ENCODE peak calls at places on chromosomes 7 and 10, in nine cellular contexts. X is astrocyte, S is cardiac muscle cell, T is left lung, L is HepG2, Y is GM12865, B is GM06990, V is B cell, E is endothelial cell. U is an unnamed sample.

GRCh38 chr7:44063547-44063893 is 1.8 kb downstream of the PGAM2 start:
- DNase-seq in X (no peak), T (peak), Y (no peak), L (no peak), E (no peak), V (no peak), S (no peak), B (no peak), U (no peak)

GRCh38 chr10:57905866-57906265 is 361.8 kb downstream of the IPMK start:
- DNase-seq in T (no peak), Y (no peak), B (no peak), L (no peak), X (no peak), V (no peak), E (no peak), S (no peak), U (no peak)

GRCh38 chr10:7260412-7260900 is 150.4 kb downstream of the SFMBT2 start:
- DNase-seq in X (peak), E (peak), V (peak), T (no peak), S (peak), B (no peak), L (peak), Y (peak), U (no peak)

GRCh38 chr7:32163141-32163806 is 93.1 kb upstream of the PDE1C start:
- DNase-seq in B (no peak), T (no peak), E (no peak), V (no peak), X (peak), L (no peak), Y (no peak), S (peak), U (no peak)

GRCh38 chr10:121941532-121941931 is 13.7 kb upstream of the ATE1 start:
- DNase-seq in Y (no peak), S (no peak), E (no peak), V (no peak), B (no peak), T (no peak), X (no peak), L (no peak), U (no peak)

GRCh38 chr7:115217373-115217772 is 295.5 kb downstream of the MDFIC start:
- DNase-seq in E (no peak), S (peak), X (no peak), B (no peak), T (no peak), Y (no peak), V (no peak), L (no peak), U (no peak)

GRCh38 chr10:133276435-133277201 is at the start of gene ADAM8:
- DNase-seq in T (peak), Y (peak), E (peak), V (peak), B (peak), S (no peak), X (no peak), L (no peak), U (no peak)

GRCh38 chr7:21947056-21947455 is 1.4 kb upstream of the CDCA7L start:
- DNase-seq in S (no peak), X (no peak), T (no peak), L (no peak), V (no peak), B (no peak), E (no peak), Y (peak), U (no peak)

GRCh38 chr7:122651451-122651850 is 47.5 kb downstream of the RNF133 start:
- DNase-seq in Y (no peak), T (no peak), V (no peak), B (no peak), L (no peak), E (no peak), S (no peak), X (peak), U (no peak)

GRCh38 chr7:138208010-138208634 is 131.9 kb downstream of the AKR1D1 start:
- DNase-seq in T (no peak), Y (no peak), L (no peak), E (no peak), B (no peak), X (no peak), S (no peak), V (no peak), U (no peak)

GRCh38 chr10:59129867-59130266 is 46.6 kb upstream of the PHYHIPL start:
- DNase-seq in S (no peak), T (no peak), B (no peak), X (no peak), Y (no peak), L (no peak), V (no peak), E (no peak), U (no peak)

GRCh38 chr7:140358024-140358770 is 40.1 kb downstream of the SLC37A3 start:
- DNase-seq in B (no peak), S (no peak), E (no peak), L (no peak), X (no peak), T (no peak), V (no peak), Y (no peak), U (no peak)

GRCh38 chr7:77910124-77910523 is 111.6 kb downstream of the PHTF2 start:
- DNase-seq in L (no peak), T (no peak), B (no peak), V (no peak), Y (no peak), S (no peak), X (no peak), E (no peak), U (no peak)

GRCh38 chr7:24503511-24503910 is 69.7 kb upstream of the PALS2 start:
- DNase-seq in S (no peak), B (no peak), X (no peak), V (no peak), T (no peak), Y (no peak), L (no peak), E (no peak), U (no peak)

GRCh38 chr7:45985902-45986301 is 64.8 kb upstream of the IGFBP3 start:
- DNase-seq in V (no peak), X (peak), E (no peak), B (no peak), T (no peak), Y (no peak), S (peak), L (no peak), U (no peak)

GRCh38 chr7:130134106-130134636 is 63.8 kb downstream of the KLHDC10 start:
- DNase-seq in B (no peak), X (no peak), S (no peak), T (no peak), V (no peak), Y (no peak), L (no peak), E (no peak), U (no peak)

GRCh38 chr7:47940482-47941001 is 7.7 kb downstream of the PKD1L1 start:
- DNase-seq in V (no peak), L (no peak), Y (no peak), X (peak), T (no peak), E (no peak), S (peak), B (no peak), U (no peak)

GRCh38 chr7:140607441-140607989 is 33.1 kb downstream of the DENND2A start:
- DNase-seq in L (no peak), S (peak), B (no peak), E (no peak), T (no peak), V (no peak), Y (no peak), X (peak), U (no peak)

GRCh38 chr10:28668363-28669226 is 8.7 kb upstream of the BAMBI start:
- DNase-seq in T (peak), B (peak), L (no peak), E (peak), S (peak), Y (peak), X (peak), V (peak), U (peak)

GRCh38 chr10:131722525-131723264 is 178.1 kb upstream of the PPP2R2D start:
- DNase-seq in E (no peak), X (no peak), S (no peak), Y (no peak), T (no peak), V (no peak), L (no peak), B (no peak), U (no peak)

GRCh38 chr7:575425-576366 is 56.0 kb upstream of the PDGFA start:
- DNase-seq in S (no peak), B (no peak), L (no peak), E (no peak), X (no peak), V (no peak), Y (no peak), T (peak), U (no peak)

GRCh38 chr10:19977097-19977521 is 160.9 kb downstream of the PLXDC2 start:
- DNase-seq in T (no peak), S (no peak), X (no peak), Y (no peak), V (no peak), L (no peak), E (no peak), B (no peak), U (no peak)

GRCh38 chr7:946256-946996 is 8.1 kb downstream of the ADAP1 start:
- DNase-seq in E (no peak), B (no peak), T (peak), L (no peak), V (no peak), S (no peak), Y (no peak), X (no peak), U (no peak)

DNA sequence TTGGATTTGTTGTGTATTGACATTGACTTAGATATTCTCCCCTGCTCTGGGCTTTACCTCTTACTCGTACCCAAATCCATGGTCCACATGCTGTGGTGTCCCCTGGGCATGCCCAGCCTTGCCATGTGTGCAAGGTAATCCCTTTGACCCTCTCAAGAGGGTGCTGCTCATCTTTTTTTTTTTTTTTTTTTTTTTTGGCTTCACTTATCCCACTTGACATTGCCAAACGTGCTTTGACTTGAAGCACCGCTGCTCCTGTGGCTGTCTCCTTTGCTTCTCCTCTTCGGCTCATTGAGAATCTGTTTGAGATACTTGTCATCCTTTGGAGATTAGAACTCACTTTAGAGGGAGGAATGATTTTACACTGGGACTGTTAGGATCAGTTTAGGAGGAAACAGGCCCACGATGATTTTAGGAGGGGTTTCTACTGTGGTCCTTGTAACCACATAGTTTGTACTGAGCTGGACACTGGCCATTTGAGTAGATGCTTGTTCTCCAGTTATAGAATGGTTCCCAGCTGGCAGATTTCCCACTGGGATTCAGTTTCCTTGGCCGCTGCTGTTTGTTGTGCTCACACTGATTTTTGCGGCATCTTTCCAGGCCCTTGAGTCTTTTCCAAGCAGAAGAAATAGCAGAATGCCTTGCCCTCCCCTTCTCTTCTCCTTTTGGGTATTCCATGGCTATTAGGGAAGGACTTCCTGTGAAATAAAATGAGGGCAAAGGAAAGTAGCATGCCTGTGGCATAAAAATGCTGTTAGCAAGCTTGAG is 184.8 kb downstream of the AUTS2 start:
- DNase-seq in S (peak), L (no peak), E (no peak), V (no peak), Y (no peak), T (no peak), B (no peak), X (peak), U (no peak)
- TF ChIP-seq CTCF in S (no peak), L (no peak), E (no peak), V (no peak), Y (no peak), T (no peak), B (no peak), X (no peak), U (no peak)

GRCh38 chr10:76012928-76013327 is 581.5 kb downstream of the LRMDA start:
- DNase-seq in S (no peak), V (no peak), L (no peak), B (no peak), X (no peak), E (no peak), Y (no peak), T (no peak), U (no peak)

GRCh38 chr10:76015245-76015644 is 583.8 kb downstream of the LRMDA start:
- DNase-seq in T (no peak), L (no peak), X (no peak), V (no peak), S (no peak), Y (no peak), E (no peak), B (no peak), U (no peak)

GRCh38 chr10:76007206-76007605 is 575.8 kb downstream of the LRMDA start:
- DNase-seq in L (no peak), S (no peak), V (no peak), B (no peak), Y (no peak), X (no peak), T (no peak), E (no peak), U (no peak)

GRCh38 chr10:76010703-76011102 is 579.3 kb downstream of the LRMDA start:
- DNase-seq in V (no peak), E (no peak), Y (no peak), B (no peak), L (no peak), X (peak), T (no peak), S (no peak), U (no peak)

DNA sequence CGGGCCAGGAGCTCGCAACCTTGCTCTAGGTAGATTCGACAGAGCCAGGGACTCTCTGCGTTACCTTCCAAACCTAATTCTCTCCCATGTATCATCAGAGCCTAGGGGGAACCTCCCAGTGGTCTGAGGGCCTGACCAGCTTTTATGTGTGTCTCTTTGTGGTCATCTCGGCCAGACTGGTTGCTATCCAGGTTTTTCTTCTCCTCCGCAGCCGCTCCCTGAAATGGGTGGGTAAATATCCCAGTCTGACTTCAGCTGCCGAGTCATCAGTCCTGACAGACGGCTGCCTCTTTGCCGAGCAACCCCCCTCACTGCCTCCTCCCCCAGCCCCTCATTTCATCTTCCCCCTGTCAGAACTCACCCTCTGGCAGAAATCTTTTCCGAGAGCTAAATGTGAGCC is 578.1 kb downstream of the LRMDA start:
- DNase-seq in V (no peak), X (no peak), B (no peak), T (no peak), L (no peak), S (no peak), Y (no peak), E (no peak), U (no peak)
- TF ChIP-seq CTCF in V (no peak), X (no peak), B (no peak), T (no peak), L (no peak), S (no peak), Y (no peak), E (no peak), U (no peak)

GRCh38 chr7:114086491-114086905 is 167.7 kb upstream of the PPP1R3A start:
- DNase-seq in L (no peak), E (peak), V (peak), X (no peak), S (no peak), B (peak), Y (peak), T (peak), U (peak)
- TF ChIP-seq CTCF in L (no peak), E (no peak), V (no peak), X (no peak), S (no peak), B (no peak), Y (no peak), T (no peak), U (no peak)

GRCh38 chr10:14975672-14976273 is 16.6 kb downstream of the MEIG1 start:
- DNase-seq in S (no peak), Y (no peak), E (no peak), X (no peak), B (no peak), L (no peak), V (no peak), T (no peak), U (no peak)

GRCh38 chr10:14967897-14968296 is 8.7 kb downstream of the MEIG1 start:
- DNase-seq in T (no peak), E (no peak), Y (no peak), S (no peak), B (no peak), L (no peak), X (no peak), V (no peak), U (no peak)

GRCh38 chr10:14971867-14972448 is 12.8 kb downstream of the MEIG1 start:
- DNase-seq in L (no peak), X (no peak), V (no peak), B (no peak), Y (peak), T (no peak), S (peak), E (peak), U (peak)
- TF ChIP-seq CTCF in L (peak), X (peak), V (peak), B (peak), Y (peak), T (peak), S (peak), E (peak), U (peak)

GRCh38 chr7:111329367-111330234 is 232.7 kb downstream of the IMMP2L start:
- DNase-seq in L (no peak), S (peak), T (no peak), V (no peak), E (no peak), B (no peak), X (no peak), Y (peak), U (no peak)
- TF ChIP-seq CTCF in L (no peak), S (peak), T (no peak), V (no peak), E (no peak), B (no peak), X (no peak), Y (no peak), U (no peak)

GRCh38 chr7:101950450-101951119 is 133.2 kb downstream of the CUX1 start:
- DNase-seq in V (no peak), T (no peak), Y (no peak), S (peak), B (no peak), X (peak), L (no peak), E (no peak), U (no peak)
- TF ChIP-seq CTCF in V (no peak), T (no peak), Y (no peak), S (peak), B (no peak), X (peak), L (no peak), E (no peak), U (peak)

DNA sequence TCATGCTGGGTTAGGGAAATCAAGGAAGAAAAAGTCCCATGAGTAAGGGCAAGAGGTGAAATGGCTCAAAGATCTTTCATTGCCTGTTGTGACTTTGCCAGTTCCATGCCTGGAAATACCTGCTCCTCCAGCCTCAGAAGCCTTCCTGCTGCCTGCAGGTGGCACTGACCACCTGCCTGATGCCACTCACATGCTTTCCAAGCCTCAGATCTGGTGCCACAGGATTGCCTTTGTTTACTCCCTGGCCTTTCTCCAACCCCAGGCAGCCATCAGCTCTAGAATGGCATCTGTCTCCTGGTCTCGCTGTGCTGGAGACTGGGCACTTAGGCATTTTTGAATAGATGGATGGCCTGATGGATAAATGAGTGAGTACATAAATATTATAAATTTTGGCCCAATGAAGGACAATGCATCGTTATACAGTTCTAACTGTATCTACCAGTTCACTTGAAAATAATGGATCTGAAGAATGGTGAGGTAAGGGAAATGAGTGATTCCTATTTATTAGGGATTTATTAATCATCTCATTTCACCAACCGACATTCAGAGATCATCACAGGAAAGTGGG is 657.2 kb downstream of the INHBA start:
- DNase-seq in T (peak), X (no peak), L (peak), B (no peak), E (no peak), V (no peak), S (no peak), Y (peak), U (no peak)
- TF ChIP-seq CTCF in T (no peak), X (no peak), L (peak), B (peak), E (no peak), V (no peak), S (no peak), Y (peak), U (no peak)

GRCh38 chr10:65358565-65358964 is 1567.3 kb upstream of the LRRTM3 start:
- DNase-seq in T (no peak), B (no peak), V (no peak), X (no peak), L (peak), S (peak), Y (peak), E (peak), U (no peak)
- TF ChIP-seq CTCF in T (peak), B (peak), V (no peak), X (peak), L (peak), S (peak), Y (peak), E (no peak), U (peak)

DNA sequence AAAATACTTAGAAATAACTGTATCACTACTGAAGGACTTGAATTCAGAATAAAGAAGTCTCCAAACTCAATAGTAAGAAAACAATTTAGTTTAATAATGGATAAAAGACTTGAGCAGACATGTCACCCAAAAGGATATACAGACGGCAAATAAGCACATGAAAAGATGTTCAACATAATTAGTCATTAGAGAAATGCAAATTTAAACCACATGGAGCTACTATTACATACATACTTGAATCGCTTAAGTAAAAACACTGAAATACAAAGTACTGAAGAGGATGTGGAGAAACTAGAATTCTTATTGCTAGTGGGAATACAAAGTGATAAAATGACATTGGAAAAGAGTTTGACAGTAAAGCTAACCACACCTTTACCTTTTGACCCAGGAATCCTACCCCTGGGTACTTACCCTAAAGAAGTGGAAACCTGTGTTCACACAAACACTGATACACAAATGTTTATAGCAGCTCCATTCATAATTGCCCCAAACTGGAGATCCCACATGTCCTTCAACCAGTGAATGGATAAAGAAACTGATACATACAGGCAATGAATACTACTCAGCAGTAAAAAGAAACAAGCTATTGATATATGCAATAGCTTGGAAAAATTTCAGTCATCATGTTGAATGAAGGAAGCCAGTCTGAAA is 54.3 kb upstream of the NFKB2 start:
- DNase-seq in E (no peak), Y (no peak), X (no peak), L (no peak), V (no peak), B (no peak), T (no peak), S (no peak), U (no peak)
- TF ChIP-seq CTCF in E (no peak), Y (no peak), X (no peak), L (no peak), V (no peak), B (no peak), T (no peak), S (no peak), U (no peak)

U was measured in neural crest cell.